ENCODE peak calls at places on chromosomes 13 and 19, in seven cellular contexts. K, T, C, V, E, P and O are unnamed samples.

GRCh38 chr19:1272423-1273262 is 2.7 kb upstream of the FAM174C start:
- DNase-seq in K (no peak), T (no peak), C (no peak), V (no peak), E (no peak), P (no peak), O (no peak)

GRCh38 chr19:18176367-18177310 is 3.0 kb downstream of the IFI30 start:
- DNase-seq in K (no peak), T (no peak), C (no peak), V (no peak), E (no peak), P (no peak), O (no peak)

GRCh38 chr19:16898306-16899015 is 9.7 kb downstream of the F2RL3 start:
- DNase-seq in K (no peak), T (no peak), C (no peak), V (no peak), E (no peak), P (no peak), O (no peak)

GRCh38 chr19:19668230-19669012 is at the start of gene ZNF101:
- DNase-seq in K (peak), T (peak), C (peak), V (peak), E (peak), P (peak), O (peak)

GRCh38 chr13:69761581-69761980 is 346.0 kb upstream of the ATXN8OS start:
- DNase-seq in K (no peak), T (no peak), C (no peak), V (no peak), E (no peak), P (no peak), O (no peak)

GRCh38 chr13:72651196-72651595 is 76.2 kb downstream of the MZT1 start:
- DNase-seq in K (no peak), T (no peak), C (no peak), V (no peak), E (peak), P (no peak), O (no peak)

GRCh38 chr19:38932425-38933179 is 1.9 kb downstream of the MRPS12 start:
- DNase-seq in K (no peak), T (no peak), C (no peak), V (peak), E (no peak), P (peak), O (peak)

GRCh38 chr13:75541287-75541686 is 3.6 kb upstream of the COMMD6 start:
- DNase-seq in K (no peak), T (no peak), C (no peak), V (no peak), E (no peak), P (no peak), O (peak)

GRCh38 chr19:46746281-46746965 is at the start of gene STRN4:
- DNase-seq in K (no peak), T (no peak), C (peak), V (no peak), E (peak), P (no peak), O (no peak)